ENCODE peak calls at places on chromosomes 4 and X, in eight cellular contexts. One of them, this sample, is unnamed.

GRCh38 chr4:19455850-19456602 is 795.7 kb upstream of the SLIT2 start:
- DNase-seq in EL: no peak
- DNase-seq in stimulated activated CD8-positive, alpha-beta memory T cell treated with anti-CD3 and anti-CD28 coated beads, Interleukin-7, amount 100 ng/mL, for 24 hours: no peak
- DNase-seq in epithelial cell of esophagus: no peak
- DNase-seq in cardiac fibroblast: no peak
- DNase-seq in H54: no peak
- DNase-seq in iris pigment epithelial cell: no peak
- DNase-seq in HCT116: peak; percentile 24
- DNase-seq in this sample: no peak

GRCh38 chrX:69538321-69538876 is 34.3 kb downstream of the NALF2 start:
- DNase-seq in EL: peak; percentile 45
- DNase-seq in stimulated activated CD8-positive, alpha-beta memory T cell treated with anti-CD3 and anti-CD28 coated beads, Interleukin-7, amount 100 ng/mL, for 24 hours: peak; percentile 50
- DNase-seq in epithelial cell of esophagus: peak; percentile 62
- DNase-seq in cardiac fibroblast: peak; percentile 59
- DNase-seq in H54: peak; percentile 62
- DNase-seq in iris pigment epithelial cell: peak; percentile 31
- DNase-seq in HCT116: peak; percentile 29
- DNase-seq in this sample: peak; percentile 21

GRCh38 chrX:44621088-44621487 is 78.4 kb upstream of the FUNDC1 start:
- DNase-seq in EL: peak; percentile 8
- DNase-seq in stimulated activated CD8-positive, alpha-beta memory T cell treated with anti-CD3 and anti-CD28 coated beads, Interleukin-7, amount 100 ng/mL, for 24 hours: no peak
- DNase-seq in epithelial cell of esophagus: no peak
- DNase-seq in cardiac fibroblast: no peak
- DNase-seq in H54: no peak
- DNase-seq in iris pigment epithelial cell: no peak
- DNase-seq in HCT116: no peak
- DNase-seq in this sample: no peak

GRCh38 chr4:5710065-5710961 is 688 bp upstream of the EVC start:
- DNase-seq in EL: peak; percentile 42
- DNase-seq in stimulated activated CD8-positive, alpha-beta memory T cell treated with anti-CD3 and anti-CD28 coated beads, Interleukin-7, amount 100 ng/mL, for 24 hours: no peak
- DNase-seq in epithelial cell of esophagus: peak; percentile 19
- DNase-seq in cardiac fibroblast: peak; percentile 53
- DNase-seq in H54: peak; percentile 19
- DNase-seq in iris pigment epithelial cell: peak; percentile 45
- DNase-seq in HCT116: no peak
- DNase-seq in this sample: no peak

GRCh38 chrX:105608745-105609144 is 213.6 kb upstream of the NRK start:
- DNase-seq in EL: no peak
- DNase-seq in stimulated activated CD8-positive, alpha-beta memory T cell treated with anti-CD3 and anti-CD28 coated beads, Interleukin-7, amount 100 ng/mL, for 24 hours: no peak
- DNase-seq in epithelial cell of esophagus: peak; percentile 29
- DNase-seq in cardiac fibroblast: peak; percentile 9
- DNase-seq in H54: no peak
- DNase-seq in iris pigment epithelial cell: peak; percentile 11
- DNase-seq in HCT116: no peak
- DNase-seq in this sample: no peak

GRCh38 chrX:20260885-20261284 is 5.8 kb downstream of the RPS6KA3 start:
- DNase-seq in EL: no peak
- DNase-seq in stimulated activated CD8-positive, alpha-beta memory T cell treated with anti-CD3 and anti-CD28 coated beads, Interleukin-7, amount 100 ng/mL, for 24 hours: no peak
- DNase-seq in epithelial cell of esophagus: peak; percentile 19
- DNase-seq in cardiac fibroblast: no peak
- DNase-seq in H54: no peak
- DNase-seq in iris pigment epithelial cell: no peak
- DNase-seq in HCT116: no peak
- DNase-seq in this sample: no peak

GRCh38 chrX:10101269-10101668 is 55.5 kb upstream of the CLCN4 start:
- DNase-seq in EL: peak; percentile 58
- DNase-seq in stimulated activated CD8-positive, alpha-beta memory T cell treated with anti-CD3 and anti-CD28 coated beads, Interleukin-7, amount 100 ng/mL, for 24 hours: no peak
- DNase-seq in epithelial cell of esophagus: no peak
- DNase-seq in cardiac fibroblast: no peak
- DNase-seq in H54: no peak
- DNase-seq in iris pigment epithelial cell: peak; percentile 63
- DNase-seq in HCT116: no peak
- DNase-seq in this sample: no peak

GRCh38 chr4:38902695-38903094 is 35.1 kb downstream of the FAM114A1 start:
- DNase-seq in EL: no peak
- DNase-seq in stimulated activated CD8-positive, alpha-beta memory T cell treated with anti-CD3 and anti-CD28 coated beads, Interleukin-7, amount 100 ng/mL, for 24 hours: no peak
- DNase-seq in epithelial cell of esophagus: peak; percentile 33
- DNase-seq in cardiac fibroblast: peak; percentile 23
- DNase-seq in H54: peak; percentile 3
- DNase-seq in iris pigment epithelial cell: no peak
- DNase-seq in HCT116: no peak
- DNase-seq in this sample: no peak

GRCh38 chr4:122665148-122665547 is 44.3 kb upstream of the IL21 start:
- DNase-seq in EL: peak; percentile 36
- DNase-seq in stimulated activated CD8-positive, alpha-beta memory T cell treated with anti-CD3 and anti-CD28 coated beads, Interleukin-7, amount 100 ng/mL, for 24 hours: no peak
- DNase-seq in epithelial cell of esophagus: no peak
- DNase-seq in cardiac fibroblast: no peak
- DNase-seq in H54: no peak
- DNase-seq in iris pigment epithelial cell: peak; percentile 43
- DNase-seq in HCT116: no peak
- DNase-seq in this sample: no peak

GRCh38 chrX:12956704-12957541 is 18.0 kb upstream of the TMSB4X start:
- DNase-seq in EL: peak; percentile 51
- DNase-seq in stimulated activated CD8-positive, alpha-beta memory T cell treated with anti-CD3 and anti-CD28 coated beads, Interleukin-7, amount 100 ng/mL, for 24 hours: no peak
- DNase-seq in epithelial cell of esophagus: peak; percentile 37
- DNase-seq in cardiac fibroblast: peak; percentile 68
- DNase-seq in H54: no peak
- DNase-seq in iris pigment epithelial cell: peak; percentile 69
- DNase-seq in HCT116: peak; percentile 37
- DNase-seq in this sample: no peak

GRCh38 chrX:13087322-13088154 is 43.1 kb upstream of the FAM9C start:
- DNase-seq in EL: peak; percentile 35
- DNase-seq in stimulated activated CD8-positive, alpha-beta memory T cell treated with anti-CD3 and anti-CD28 coated beads, Interleukin-7, amount 100 ng/mL, for 24 hours: no peak
- DNase-seq in epithelial cell of esophagus: peak; percentile 82
- DNase-seq in cardiac fibroblast: peak; percentile 76
- DNase-seq in H54: no peak
- DNase-seq in iris pigment epithelial cell: peak; percentile 91
- DNase-seq in HCT116: no peak
- DNase-seq in this sample: peak; percentile 81

GRCh38 chr4:21522296-21522695 is 426.3 kb downstream of the KCNIP4 start:
- DNase-seq in EL: no peak
- DNase-seq in stimulated activated CD8-positive, alpha-beta memory T cell treated with anti-CD3 and anti-CD28 coated beads, Interleukin-7, amount 100 ng/mL, for 24 hours: no peak
- DNase-seq in epithelial cell of esophagus: peak; percentile 1
- DNase-seq in cardiac fibroblast: no peak
- DNase-seq in H54: no peak
- DNase-seq in iris pigment epithelial cell: peak; percentile 14
- DNase-seq in HCT116: no peak
- DNase-seq in this sample: no peak

GRCh38 chr4:6047130-6047673 is 29.0 kb upstream of the C4orf50 start:
- DNase-seq in EL: no peak
- DNase-seq in stimulated activated CD8-positive, alpha-beta memory T cell treated with anti-CD3 and anti-CD28 coated beads, Interleukin-7, amount 100 ng/mL, for 24 hours: no peak
- DNase-seq in epithelial cell of esophagus: no peak
- DNase-seq in cardiac fibroblast: no peak
- DNase-seq in H54: no peak
- DNase-seq in iris pigment epithelial cell: no peak
- DNase-seq in HCT116: peak; percentile 36
- DNase-seq in this sample: no peak

GRCh38 chr4:148445071-148445902 is 3.1 kb upstream of the NR3C2 start:
- DNase-seq in EL: peak; percentile 5
- DNase-seq in stimulated activated CD8-positive, alpha-beta memory T cell treated with anti-CD3 and anti-CD28 coated beads, Interleukin-7, amount 100 ng/mL, for 24 hours: peak; percentile 20
- DNase-seq in epithelial cell of esophagus: no peak
- DNase-seq in cardiac fibroblast: peak; percentile 20
- DNase-seq in H54: peak; percentile 43
- DNase-seq in iris pigment epithelial cell: no peak
- DNase-seq in HCT116: no peak
- DNase-seq in this sample: no peak

GRCh38 chrX:68232206-68232605 is 201.1 kb downstream of the OPHN1 start:
- DNase-seq in EL: no peak
- DNase-seq in stimulated activated CD8-positive, alpha-beta memory T cell treated with anti-CD3 and anti-CD28 coated beads, Interleukin-7, amount 100 ng/mL, for 24 hours: no peak
- DNase-seq in epithelial cell of esophagus: peak; percentile 75
- DNase-seq in cardiac fibroblast: no peak
- DNase-seq in H54: no peak
- DNase-seq in iris pigment epithelial cell: no peak
- DNase-seq in HCT116: no peak
- DNase-seq in this sample: no peak

GRCh38 chr4:7811536-7812190 is 128.0 kb downstream of the AFAP1 start:
- DNase-seq in EL: no peak
- DNase-seq in stimulated activated CD8-positive, alpha-beta memory T cell treated with anti-CD3 and anti-CD28 coated beads, Interleukin-7, amount 100 ng/mL, for 24 hours: no peak
- DNase-seq in epithelial cell of esophagus: peak; percentile 36
- DNase-seq in cardiac fibroblast: peak; percentile 85
- DNase-seq in H54: no peak
- DNase-seq in iris pigment epithelial cell: peak; percentile 83
- DNase-seq in HCT116: no peak
- DNase-seq in this sample: no peak

GRCh38 chr4:1599491-1600210 is 84.5 kb downstream of the FAM53A start:
- DNase-seq in EL: no peak
- DNase-seq in stimulated activated CD8-positive, alpha-beta memory T cell treated with anti-CD3 and anti-CD28 coated beads, Interleukin-7, amount 100 ng/mL, for 24 hours: no peak
- DNase-seq in epithelial cell of esophagus: no peak
- DNase-seq in cardiac fibroblast: no peak
- DNase-seq in H54: no peak
- DNase-seq in iris pigment epithelial cell: no peak
- DNase-seq in HCT116: no peak
- DNase-seq in this sample: no peak

GRCh38 chr4:183823394-183823793 is 81.7 kb upstream of the STOX2 start:
- DNase-seq in EL: peak; percentile 65
- DNase-seq in stimulated activated CD8-positive, alpha-beta memory T cell treated with anti-CD3 and anti-CD28 coated beads, Interleukin-7, amount 100 ng/mL, for 24 hours: no peak
- DNase-seq in epithelial cell of esophagus: peak; percentile 83
- DNase-seq in cardiac fibroblast: peak; percentile 52
- DNase-seq in H54: peak; percentile 23
- DNase-seq in iris pigment epithelial cell: peak; percentile 65
- DNase-seq in HCT116: no peak
- DNase-seq in this sample: no peak

GRCh38 chr4:81595287-81595686 is 123.6 kb upstream of the RASGEF1B start:
- DNase-seq in EL: no peak
- DNase-seq in stimulated activated CD8-positive, alpha-beta memory T cell treated with anti-CD3 and anti-CD28 coated beads, Interleukin-7, amount 100 ng/mL, for 24 hours: no peak
- DNase-seq in epithelial cell of esophagus: no peak
- DNase-seq in cardiac fibroblast: no peak
- DNase-seq in H54: no peak
- DNase-seq in iris pigment epithelial cell: no peak
- DNase-seq in HCT116: no peak
- DNase-seq in this sample: no peak

GRCh38 chr4:188008377-188008776 is 12.8 kb downstream of the ZFP42 start:
- DNase-seq in EL: peak; percentile 73
- DNase-seq in stimulated activated CD8-positive, alpha-beta memory T cell treated with anti-CD3 and anti-CD28 coated beads, Interleukin-7, amount 100 ng/mL, for 24 hours: no peak
- DNase-seq in epithelial cell of esophagus: peak; percentile 72
- DNase-seq in cardiac fibroblast: peak; percentile 89
- DNase-seq in H54: peak; percentile 29
- DNase-seq in iris pigment epithelial cell: peak; percentile 97
- DNase-seq in HCT116: no peak
- DNase-seq in this sample: peak; percentile 36

GRCh38 chr4:158371158-158371557 is 150.5 kb upstream of the RXFP1 start:
- DNase-seq in EL: peak; percentile 47
- DNase-seq in stimulated activated CD8-positive, alpha-beta memory T cell treated with anti-CD3 and anti-CD28 coated beads, Interleukin-7, amount 100 ng/mL, for 24 hours: no peak
- DNase-seq in epithelial cell of esophagus: peak; percentile 51
- DNase-seq in cardiac fibroblast: peak; percentile 82
- DNase-seq in H54: no peak
- DNase-seq in iris pigment epithelial cell: peak; percentile 73
- DNase-seq in HCT116: no peak
- DNase-seq in this sample: no peak

GRCh38 chrX:40685352-40685918 is 38.1 kb upstream of the CXorf38 start:
- DNase-seq in EL: no peak
- DNase-seq in stimulated activated CD8-positive, alpha-beta memory T cell treated with anti-CD3 and anti-CD28 coated beads, Interleukin-7, amount 100 ng/mL, for 24 hours: no peak
- DNase-seq in epithelial cell of esophagus: no peak
- DNase-seq in cardiac fibroblast: no peak
- DNase-seq in H54: no peak
- DNase-seq in iris pigment epithelial cell: no peak
- DNase-seq in HCT116: no peak
- DNase-seq in this sample: no peak

GRCh38 chr4:140755811-140756291 is 334 bp downstream of the TBC1D9 start:
- DNase-seq in EL: peak; percentile 57
- DNase-seq in stimulated activated CD8-positive, alpha-beta memory T cell treated with anti-CD3 and anti-CD28 coated beads, Interleukin-7, amount 100 ng/mL, for 24 hours: no peak
- DNase-seq in epithelial cell of esophagus: peak; percentile 51
- DNase-seq in cardiac fibroblast: peak; percentile 53
- DNase-seq in H54: peak; percentile 14
- DNase-seq in iris pigment epithelial cell: peak; percentile 67
- DNase-seq in HCT116: no peak
- DNase-seq in this sample: peak; percentile 48

GRCh38 chr4:83390965-83391364 is 56.3 kb upstream of the HPSE start:
- DNase-seq in EL: no peak
- DNase-seq in stimulated activated CD8-positive, alpha-beta memory T cell treated with anti-CD3 and anti-CD28 coated beads, Interleukin-7, amount 100 ng/mL, for 24 hours: no peak
- DNase-seq in epithelial cell of esophagus: no peak
- DNase-seq in cardiac fibroblast: no peak
- DNase-seq in H54: no peak
- DNase-seq in iris pigment epithelial cell: no peak
- DNase-seq in HCT116: no peak
- DNase-seq in this sample: no peak

GRCh38 chr4:26020896-26021295 is 106.9 kb downstream of the SMIM20 start:
- DNase-seq in EL: peak; percentile 73
- DNase-seq in stimulated activated CD8-positive, alpha-beta memory T cell treated with anti-CD3 and anti-CD28 coated beads, Interleukin-7, amount 100 ng/mL, for 24 hours: no peak
- DNase-seq in epithelial cell of esophagus: peak; percentile 61
- DNase-seq in cardiac fibroblast: peak; percentile 75
- DNase-seq in H54: no peak
- DNase-seq in iris pigment epithelial cell: peak; percentile 92
- DNase-seq in HCT116: no peak
- DNase-seq in this sample: peak; percentile 55

GRCh38 chr4:158121203-158121586 is 51.6 kb downstream of the GASK1B start:
- DNase-seq in EL: peak; percentile 89
- DNase-seq in stimulated activated CD8-positive, alpha-beta memory T cell treated with anti-CD3 and anti-CD28 coated beads, Interleukin-7, amount 100 ng/mL, for 24 hours: no peak
- DNase-seq in epithelial cell of esophagus: peak; percentile 87
- DNase-seq in cardiac fibroblast: peak; percentile 100
- DNase-seq in H54: peak; percentile 15
- DNase-seq in iris pigment epithelial cell: peak; percentile 98
- DNase-seq in HCT116: no peak
- DNase-seq in this sample: no peak

GRCh38 chr4:122827258-122827887 is 742 bp downstream of the FGF2 start:
- DNase-seq in EL: peak; percentile 47
- DNase-seq in stimulated activated CD8-positive, alpha-beta memory T cell treated with anti-CD3 and anti-CD28 coated beads, Interleukin-7, amount 100 ng/mL, for 24 hours: no peak
- DNase-seq in epithelial cell of esophagus: no peak
- DNase-seq in cardiac fibroblast: peak; percentile 61
- DNase-seq in H54: no peak
- DNase-seq in iris pigment epithelial cell: peak; percentile 41
- DNase-seq in HCT116: no peak
- DNase-seq in this sample: no peak

GRCh38 chrX:72071213-72071612 is 60.5 kb downstream of the RTL5 start:
- DNase-seq in EL: no peak
- DNase-seq in stimulated activated CD8-positive, alpha-beta memory T cell treated with anti-CD3 and anti-CD28 coated beads, Interleukin-7, amount 100 ng/mL, for 24 hours: no peak
- DNase-seq in epithelial cell of esophagus: no peak
- DNase-seq in cardiac fibroblast: no peak
- DNase-seq in H54: no peak
- DNase-seq in iris pigment epithelial cell: no peak
- DNase-seq in HCT116: no peak
- DNase-seq in this sample: no peak

GRCh38 chr4:40980318-40980883 is 230.6 kb downstream of the NSUN7 start:
- DNase-seq in EL: peak; percentile 41
- DNase-seq in stimulated activated CD8-positive, alpha-beta memory T cell treated with anti-CD3 and anti-CD28 coated beads, Interleukin-7, amount 100 ng/mL, for 24 hours: no peak
- DNase-seq in epithelial cell of esophagus: peak; percentile 48
- DNase-seq in cardiac fibroblast: peak; percentile 55
- DNase-seq in H54: no peak
- DNase-seq in iris pigment epithelial cell: no peak
- DNase-seq in HCT116: no peak
- DNase-seq in this sample: peak; percentile 50

GRCh38 chr4:55255171-55255570 is 90.9 kb upstream of the SRD5A3 start:
- DNase-seq in EL: peak; percentile 49
- DNase-seq in stimulated activated CD8-positive, alpha-beta memory T cell treated with anti-CD3 and anti-CD28 coated beads, Interleukin-7, amount 100 ng/mL, for 24 hours: no peak
- DNase-seq in epithelial cell of esophagus: no peak
- DNase-seq in cardiac fibroblast: peak; percentile 73
- DNase-seq in H54: no peak
- DNase-seq in iris pigment epithelial cell: peak; percentile 85
- DNase-seq in HCT116: no peak
- DNase-seq in this sample: no peak

GRCh38 chr4:111263836-111264235 is 641.0 kb upstream of the PITX2 start:
- DNase-seq in EL: no peak
- DNase-seq in stimulated activated CD8-positive, alpha-beta memory T cell treated with anti-CD3 and anti-CD28 coated beads, Interleukin-7, amount 100 ng/mL, for 24 hours: no peak
- DNase-seq in epithelial cell of esophagus: no peak
- DNase-seq in cardiac fibroblast: no peak
- DNase-seq in H54: no peak
- DNase-seq in iris pigment epithelial cell: no peak
- DNase-seq in HCT116: no peak
- DNase-seq in this sample: no peak

GRCh38 chrX:135302269-135302873 is 6.9 kb upstream of the ETDC start:
- DNase-seq in EL: no peak
- DNase-seq in stimulated activated CD8-positive, alpha-beta memory T cell treated with anti-CD3 and anti-CD28 coated beads, Interleukin-7, amount 100 ng/mL, for 24 hours: no peak
- DNase-seq in epithelial cell of esophagus: no peak
- DNase-seq in cardiac fibroblast: no peak
- DNase-seq in H54: no peak
- DNase-seq in iris pigment epithelial cell: no peak
- DNase-seq in HCT116: no peak
- DNase-seq in this sample: no peak

GRCh38 chr4:107470173-107470572 is 249.9 kb downstream of the PAPSS1 start:
- DNase-seq in EL: no peak
- DNase-seq in stimulated activated CD8-positive, alpha-beta memory T cell treated with anti-CD3 and anti-CD28 coated beads, Interleukin-7, amount 100 ng/mL, for 24 hours: no peak
- DNase-seq in epithelial cell of esophagus: no peak
- DNase-seq in cardiac fibroblast: no peak
- DNase-seq in H54: no peak
- DNase-seq in iris pigment epithelial cell: no peak
- DNase-seq in HCT116: no peak
- DNase-seq in this sample: no peak

GRCh38 chr4:187478292-187479205 is 517.0 kb upstream of the ZFP42 start:
- DNase-seq in EL: peak; percentile 91
- DNase-seq in stimulated activated CD8-positive, alpha-beta memory T cell treated with anti-CD3 and anti-CD28 coated beads, Interleukin-7, amount 100 ng/mL, for 24 hours: no peak
- DNase-seq in epithelial cell of esophagus: peak; percentile 61
- DNase-seq in cardiac fibroblast: peak; percentile 65
- DNase-seq in H54: peak; percentile 12
- DNase-seq in iris pigment epithelial cell: peak; percentile 83
- DNase-seq in HCT116: no peak
- DNase-seq in this sample: no peak

This sample was measured in dermis microvascular lymphatic vessel endothelial cell.